ENCODE peak calls at places on chromosomes 1 and 21, in four cellular contexts. One of them, this sample, is unnamed.

GRCh38 chr21:39060485-39061099 is 122.7 kb downstream of the PSMG1 start:
- DNase-seq in CD8-positive, alpha-beta memory T cell: no peak
- DNase-seq in NCI-H748 treated with DMSO at 0.1 percent for 48 hours: no peak
- DNase-seq in stomach: no peak
- DNase-seq in this sample: no peak

GRCh38 chr1:14064649-14065442 is 364.9 kb downstream of the PRDM2 start:
- DNase-seq in CD8-positive, alpha-beta memory T cell: no peak
- DNase-seq in stomach: no peak
- DNase-seq in NCI-H748 treated with DMSO at 0.1 percent for 48 hours: no peak
- DNase-seq in this sample: no peak

GRCh38 chr21:14480601-14481000 is 65.5 kb downstream of the SAMSN1 start:
- DNase-seq in CD8-positive, alpha-beta memory T cell: no peak
- DNase-seq in NCI-H748 treated with DMSO at 0.1 percent for 48 hours: no peak
- DNase-seq in stomach: no peak
- DNase-seq in this sample: no peak

GRCh38 chr1:180238675-180239074 is 8.6 kb downstream of the LHX4 start:
- DNase-seq in NCI-H748 treated with DMSO at 0.1 percent for 48 hours: no peak
- DNase-seq in CD8-positive, alpha-beta memory T cell: no peak
- DNase-seq in stomach: no peak
- DNase-seq in this sample: no peak

GRCh38 chr1:232319518-232319917 is 310.4 kb downstream of the SIPA1L2 start:
- DNase-seq in NCI-H748 treated with DMSO at 0.1 percent for 48 hours: no peak
- DNase-seq in stomach: no peak
- DNase-seq in CD8-positive, alpha-beta memory T cell: no peak
- DNase-seq in this sample: no peak

GRCh38 chr21:31732891-31733520 is 1.1 kb upstream of the SCAF4 start:
- DNase-seq in stomach: no peak
- DNase-seq in CD8-positive, alpha-beta memory T cell: no peak
- DNase-seq in NCI-H748 treated with DMSO at 0.1 percent for 48 hours: no peak
- DNase-seq in this sample: no peak

GRCh38 chr1:58454343-58454742 is 92.2 kb downstream of the OMA1 start:
- DNase-seq in CD8-positive, alpha-beta memory T cell: no peak
- DNase-seq in NCI-H748 treated with DMSO at 0.1 percent for 48 hours: no peak
- DNase-seq in stomach: no peak
- DNase-seq in this sample: no peak

GRCh38 chr1:92910081-92910480 is 51.2 kb downstream of the DIPK1A start:
- DNase-seq in stomach: no peak
- DNase-seq in NCI-H748 treated with DMSO at 0.1 percent for 48 hours: no peak
- DNase-seq in CD8-positive, alpha-beta memory T cell: no peak
- DNase-seq in this sample: no peak